ENCODE peak calls at places on chromosome 12, in five cellular contexts. J is neuronal stem cell, R is H1, N is H9, L is trophoblast cell. S is an unnamed sample.

GRCh38 chr12:88947486-88948043 is 367.3 kb upstream of the KITLG start:
- DNase-seq in J (no peak), R (no peak), N (no peak), L (peak; percentile 4), S (no peak)

GRCh38 chr12:72747460-72747859 is 475.3 kb downstream of the TRHDE start:
- DNase-seq in J (no peak), R (no peak), N (no peak), L (no peak), S (no peak)

GRCh38 chr12:262817-263216 is at the start of gene SLC6A13:
- DNase-seq in J (peak; percentile 9), R (no peak), N (no peak), L (no peak), S (no peak)

GRCh38 chr12:116528067-116528466 is 31.1 kb upstream of the MAP1LC3B2 start:
- DNase-seq in J (no peak), R (no peak), N (no peak), L (no peak), S (no peak)

GRCh38 chr12:48980389-48980952 is 2.3 kb downstream of the WNT1 start:
- DNase-seq in J (no peak), R (peak; percentile 78), N (peak; percentile 88), L (peak; percentile 62), S (no peak)

GRCh38 chr12:1760566-1761382 is 59.6 kb upstream of the LRTM2 start:
- DNase-seq in J (no peak), R (no peak), N (no peak), L (peak; percentile 21), S (peak; percentile 66)

GRCh38 chr12:1936406-1937320 is 18.2 kb upstream of the CACNA2D4 start:
- DNase-seq in J (no peak), R (peak; percentile 36), N (peak; percentile 22), L (no peak), S (peak; percentile 38)

GRCh38 chr12:53806689-53807088 is 54.9 kb upstream of the CISTR start:
- DNase-seq in J (no peak), R (no peak), N (no peak), L (no peak), S (peak; percentile 70)

GRCh38 chr12:104049278-104050257 is at the start of gene GLT8D2:
- DNase-seq in J (peak; percentile 41), R (peak; percentile 79), N (peak; percentile 86), L (peak; percentile 32), S (peak; percentile 86)

GRCh38 chr12:124466200-124467128 is 100.9 kb downstream of the NCOR2 start:
- DNase-seq in J (no peak), R (no peak), N (no peak), L (peak; percentile 35), S (peak; percentile 93)

GRCh38 chr12:100987552-100988277 is 193.1 kb downstream of the ANO4 start:
- DNase-seq in J (peak; percentile 31), R (peak; percentile 55), N (peak; percentile 77), L (peak; percentile 37), S (peak; percentile 60)

GRCh38 chr12:685388-685787 is 22.1 kb upstream of the NINJ2 start:
- DNase-seq in J (no peak), R (no peak), N (no peak), L (no peak), S (peak; percentile 12)

GRCh38 chr12:117469883-117470483 is 108.6 kb upstream of the NOS1 start:
- DNase-seq in J (no peak), R (no peak), N (no peak), L (no peak), S (no peak)

GRCh38 chr12:78229491-78230209 is 399.0 kb downstream of the NAV3 start:
- DNase-seq in J (peak; percentile 30), R (peak; percentile 69), N (peak; percentile 71), L (peak; percentile 60), S (peak; percentile 55)

GRCh38 chr12:131831635-131832041 is 3.4 kb downstream of the MMP17 start:
- DNase-seq in J (no peak), R (no peak), N (peak; percentile 28), L (no peak), S (no peak)

GRCh38 chr12:121719926-121720414 is 7.4 kb downstream of the TMEM120B start:
- DNase-seq in J (no peak), R (no peak), N (no peak), L (peak; percentile 66), S (peak; percentile 96)

GRCh38 chr12:57461904-57462306 is 2.3 kb downstream of the GLI1 start:
- DNase-seq in J (peak; percentile 43), R (no peak), N (no peak), L (no peak), S (no peak)

GRCh38 chr12:30694412-30694955 is 1.2 kb downstream of the IPO8 start:
- DNase-seq in J (no peak), R (no peak), N (no peak), L (no peak), S (peak; percentile 6)

GRCh38 chr12:127640181-127640886 is 626.6 kb upstream of the TMEM132C start:
- DNase-seq in J (no peak), R (no peak), N (no peak), L (no peak), S (no peak)

GRCh38 chr12:122743895-122744525 is 8.6 kb upstream of the DENR start:
- DNase-seq in J (no peak), R (no peak), N (no peak), L (no peak), S (no peak)

GRCh38 chr12:8034802-8035201 is 2.3 kb downstream of the FOXJ2 start:
- DNase-seq in J (no peak), R (no peak), N (no peak), L (peak; percentile 48), S (no peak)

DNA sequence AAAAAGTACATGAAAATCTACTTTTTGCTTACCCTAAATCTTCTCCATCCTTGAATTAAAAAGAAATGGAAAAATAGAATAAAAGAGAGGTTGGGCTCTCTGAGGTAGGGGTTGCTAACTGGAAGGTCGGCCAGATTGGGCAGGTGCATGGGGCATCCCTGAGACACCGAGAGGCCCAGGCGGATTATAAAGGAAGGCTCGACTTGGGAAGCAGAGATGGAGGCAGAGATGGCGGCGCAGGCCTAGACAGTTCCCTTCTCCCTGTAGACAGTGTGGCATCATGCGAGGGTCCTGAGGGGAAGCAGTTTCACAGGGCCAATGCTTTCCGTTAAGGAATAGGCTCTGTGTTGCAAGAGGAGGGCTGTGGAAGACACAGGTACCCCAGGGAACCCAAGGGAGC is 3.7 kb upstream of the KRT74 start:
- DNase-seq in J (no peak), R (no peak), N (no peak), L (no peak), S (no peak)
- H2BK12ac ChIP-seq in J (no peak overlapping the region), R (no peak overlapping the region), N (no peak overlapping the region), L (no peak overlapping the region), S (no peak overlapping the region)

DNA sequence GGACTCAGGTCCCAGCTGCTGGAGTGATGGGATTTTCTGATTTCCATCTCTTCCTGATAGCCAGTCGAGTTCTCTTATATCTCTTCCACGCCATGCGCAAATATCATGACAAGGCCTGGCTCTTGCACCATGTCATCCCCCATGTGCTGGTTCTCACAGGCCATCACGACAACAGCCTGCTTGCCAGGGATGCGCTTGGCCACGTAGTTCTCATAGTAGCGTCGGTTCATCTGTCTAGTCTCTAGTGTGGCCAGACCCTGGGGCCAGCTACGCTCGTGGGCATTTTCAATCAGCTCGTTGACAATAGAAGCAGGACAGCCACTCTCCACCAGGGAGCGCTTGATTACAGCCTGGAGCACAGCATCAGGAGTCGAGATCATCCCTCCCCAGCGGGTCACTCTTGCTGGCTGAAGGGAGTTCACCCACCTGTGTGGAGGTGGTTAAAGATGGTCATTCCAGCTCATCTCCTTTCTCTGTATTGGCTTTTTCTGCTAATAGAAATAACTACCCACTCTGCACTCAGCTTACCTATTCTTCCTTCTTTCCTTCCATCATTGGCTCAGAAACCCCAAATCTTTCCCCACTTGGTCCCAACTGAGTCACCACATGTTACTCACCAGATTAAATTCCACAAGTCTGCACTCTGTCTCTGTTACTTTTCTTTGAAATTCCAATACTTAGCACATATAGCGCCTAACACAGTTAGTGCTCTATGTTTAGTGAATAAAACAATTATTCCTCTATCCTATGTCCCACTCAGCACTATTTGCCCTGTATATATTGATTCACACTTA is 15.2 kb downstream of the RNF41 start:
- DNase-seq in J (peak; percentile 31), R (peak; percentile 84), N (peak; percentile 88), L (peak; percentile 56), S (peak; percentile 68)
- H2BK12ac ChIP-seq in J (no peak overlapping the region), R (no peak overlapping the region), N (no peak overlapping the region), L (no peak overlapping the region), S (no peak overlapping the region)

GRCh38 chr12:20044836-20045235 is 323.5 kb upstream of the PDE3A start:
- DNase-seq in J (no peak), R (no peak), N (no peak), L (no peak), S (no peak)
- H2BK12ac ChIP-seq in J (no peak overlapping the region), R (no peak overlapping the region), N (no peak overlapping the region), L (no peak overlapping the region), S (no peak overlapping the region)

DNA sequence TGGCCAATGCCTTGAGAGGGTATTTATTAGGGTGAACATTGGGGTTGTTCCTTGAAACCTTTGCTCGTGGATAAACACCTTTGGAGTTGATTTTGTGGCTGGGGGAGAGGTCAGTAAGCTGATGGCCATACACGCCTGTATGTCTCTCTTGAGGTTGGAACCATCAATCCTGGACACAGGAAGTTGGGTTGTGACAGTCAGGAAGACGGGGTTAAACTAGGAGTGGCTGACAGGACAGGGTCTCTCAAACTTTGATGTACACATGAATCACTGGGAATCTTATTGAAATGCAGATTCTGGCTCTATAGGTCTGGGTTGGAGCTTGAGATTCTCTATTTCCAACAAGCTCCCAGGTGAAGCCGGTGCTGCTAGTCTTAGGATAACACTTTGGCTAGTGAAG is 12.8 kb upstream of the WSCD2 start:
- DNase-seq in J (no peak), R (no peak), N (no peak), L (no peak), S (no peak)
- H2BK12ac ChIP-seq in J (no peak overlapping the region), R (peak overlapping the region; percentile 35), N (no peak overlapping the region), L (no peak overlapping the region), S (no peak overlapping the region)